ENCODE peak calls at places on chromosome 2, in eight cellular contexts. One of them, this sample, is unnamed.

GRCh38 chr2:173991857-173992588 is 26.9 kb upstream of the SP3 start:
- DNase-seq in GM23338: no peak
- DNase-seq in K562: no peak
- DNase-seq in H1: no peak
- DNase-seq in GM12878: no peak
- DNase-seq in endothelial cell of umbilical vein: no peak
- DNase-seq in HepG2: no peak
- DNase-seq in HCT116: no peak
- DNase-seq in this sample: no peak

GRCh38 chr2:137262600-137262999 is 497.3 kb downstream of the THSD7B start:
- DNase-seq in GM23338: peak
- DNase-seq in K562: no peak
- DNase-seq in H1: peak
- DNase-seq in GM12878: no peak
- DNase-seq in endothelial cell of umbilical vein: no peak
- DNase-seq in HepG2: no peak
- DNase-seq in HCT116: no peak
- DNase-seq in this sample: no peak

GRCh38 chr2:176680916-176681315 is 411.7 kb downstream of the MTX2 start:
- DNase-seq in GM23338: no peak
- DNase-seq in K562: no peak
- DNase-seq in H1: no peak
- DNase-seq in GM12878: no peak
- DNase-seq in endothelial cell of umbilical vein: no peak
- DNase-seq in HepG2: no peak
- DNase-seq in HCT116: no peak
- DNase-seq in this sample: no peak

GRCh38 chr2:99905025-99905424 is 237.4 kb downstream of the AFF3 start:
- DNase-seq in GM23338: no peak
- DNase-seq in K562: no peak
- DNase-seq in H1: no peak
- DNase-seq in GM12878: no peak
- DNase-seq in endothelial cell of umbilical vein: no peak
- DNase-seq in HepG2: no peak
- DNase-seq in HCT116: no peak
- DNase-seq in this sample: no peak

GRCh38 chr2:196535742-196536141 is 103.8 kb upstream of the CCDC150 start:
- DNase-seq in GM23338: no peak
- DNase-seq in K562: no peak
- DNase-seq in H1: no peak
- DNase-seq in GM12878: no peak
- DNase-seq in endothelial cell of umbilical vein: peak
- DNase-seq in HepG2: no peak
- DNase-seq in HCT116: no peak
- DNase-seq in this sample: no peak

GRCh38 chr2:158357122-158357521 is 99.4 kb downstream of the CCDC148 start:
- DNase-seq in GM23338: no peak
- DNase-seq in K562: no peak
- DNase-seq in H1: no peak
- DNase-seq in GM12878: no peak
- DNase-seq in endothelial cell of umbilical vein: no peak
- DNase-seq in HepG2: no peak
- DNase-seq in HCT116: no peak
- DNase-seq in this sample: no peak

GRCh38 chr2:241741016-241741415 is 6.6 kb downstream of the D2HGDH start:
- DNase-seq in GM23338: no peak
- DNase-seq in K562: no peak
- DNase-seq in H1: no peak
- DNase-seq in GM12878: no peak
- DNase-seq in endothelial cell of umbilical vein: no peak
- DNase-seq in HepG2: no peak
- DNase-seq in HCT116: no peak
- DNase-seq in this sample: no peak

GRCh38 chr2:239768907-239769573 is 256.1 kb downstream of the NDUFA10 start:
- DNase-seq in GM23338: no peak
- DNase-seq in K562: no peak
- DNase-seq in H1: no peak
- DNase-seq in GM12878: no peak
- DNase-seq in endothelial cell of umbilical vein: no peak
- DNase-seq in HepG2: no peak
- DNase-seq in HCT116: no peak
- DNase-seq in this sample: no peak

GRCh38 chr2:112065966-112066365 is 10.9 kb downstream of the TMEM87B start:
- DNase-seq in GM23338: no peak
- DNase-seq in K562: no peak
- DNase-seq in H1: no peak
- DNase-seq in GM12878: no peak
- DNase-seq in endothelial cell of umbilical vein: peak
- DNase-seq in HepG2: no peak
- DNase-seq in HCT116: no peak
- DNase-seq in this sample: no peak

GRCh38 chr2:127174977-127175376 is 45.1 kb downstream of the CYP27C1 start:
- DNase-seq in GM23338: no peak
- DNase-seq in K562: no peak
- DNase-seq in H1: no peak
- DNase-seq in GM12878: no peak
- DNase-seq in endothelial cell of umbilical vein: no peak
- DNase-seq in HepG2: no peak
- DNase-seq in HCT116: no peak
- DNase-seq in this sample: no peak

GRCh38 chr2:110813896-110814295 is 81.5 kb downstream of the ACOXL start:
- DNase-seq in GM23338: no peak
- DNase-seq in K562: no peak
- DNase-seq in H1: no peak
- DNase-seq in GM12878: no peak
- DNase-seq in endothelial cell of umbilical vein: no peak
- DNase-seq in HepG2: no peak
- DNase-seq in HCT116: no peak
- DNase-seq in this sample: no peak

GRCh38 chr2:46015671-46016070 is 281.5 kb upstream of the EPAS1 start:
- DNase-seq in GM23338: no peak
- DNase-seq in K562: no peak
- DNase-seq in H1: no peak
- DNase-seq in GM12878: no peak
- DNase-seq in endothelial cell of umbilical vein: peak
- DNase-seq in HepG2: no peak
- DNase-seq in HCT116: no peak
- DNase-seq in this sample: no peak

GRCh38 chr2:88697361-88698026 is 6.0 kb downstream of the RPIA start:
- DNase-seq in GM23338: no peak
- DNase-seq in K562: no peak
- DNase-seq in H1: no peak
- DNase-seq in GM12878: no peak
- DNase-seq in endothelial cell of umbilical vein: no peak
- DNase-seq in HepG2: peak
- DNase-seq in HCT116: no peak
- DNase-seq in this sample: no peak

GRCh38 chr2:88691339-88692183 is at the start of gene RPIA:
- DNase-seq in GM23338: peak
- DNase-seq in K562: peak
- DNase-seq in H1: peak
- DNase-seq in GM12878: peak
- DNase-seq in endothelial cell of umbilical vein: peak
- DNase-seq in HepG2: peak
- DNase-seq in HCT116: peak
- DNase-seq in this sample: peak

GRCh38 chr2:88690591-88691338 is 708 bp upstream of the RPIA start:
- DNase-seq in GM23338: peak
- DNase-seq in K562: peak
- DNase-seq in H1: no peak
- DNase-seq in GM12878: no peak
- DNase-seq in endothelial cell of umbilical vein: no peak
- DNase-seq in HepG2: peak
- DNase-seq in HCT116: peak
- DNase-seq in this sample: no peak

GRCh38 chr2:88692187-88692586 is 714 bp downstream of the RPIA start:
- DNase-seq in GM23338: peak
- DNase-seq in K562: peak
- DNase-seq in H1: no peak
- DNase-seq in GM12878: no peak
- DNase-seq in endothelial cell of umbilical vein: no peak
- DNase-seq in HepG2: peak
- DNase-seq in HCT116: no peak
- DNase-seq in this sample: no peak

DNA sequence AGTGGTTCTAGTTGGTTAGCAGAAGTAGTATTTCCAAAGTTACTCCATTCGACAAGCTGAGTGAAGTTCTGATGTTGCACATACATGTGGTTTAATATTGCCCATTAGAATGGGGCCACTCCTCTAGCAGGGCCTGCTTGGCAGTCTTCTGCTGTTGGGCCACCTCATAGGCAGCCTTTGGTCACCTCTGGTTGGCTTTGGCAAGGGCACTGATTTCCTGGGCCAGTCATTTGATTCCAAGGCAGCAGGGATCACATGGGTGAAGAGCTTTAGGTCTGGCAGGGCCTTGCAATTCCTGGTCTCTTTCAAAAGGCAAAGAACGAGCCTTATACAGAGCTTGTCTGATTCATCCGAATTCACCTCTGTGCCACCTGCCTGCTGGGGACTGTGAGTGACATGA is 2.5 kb downstream of the RPIA start:
- DNase-seq in GM23338: no peak
- DNase-seq in K562: no peak
- DNase-seq in H1: no peak
- DNase-seq in GM12878: no peak
- DNase-seq in endothelial cell of umbilical vein: no peak
- DNase-seq in HepG2: no peak
- DNase-seq in HCT116: no peak
- DNase-seq in this sample: no peak
- H3K27ac ChIP-seq in GM23338: no peak
- H3K27ac ChIP-seq in K562: no peak
- H3K27ac ChIP-seq in H1: no peak
- H3K27ac ChIP-seq in GM12878: no peak
- H3K27ac ChIP-seq in endothelial cell of umbilical vein: no peak
- H3K27ac ChIP-seq in HepG2: no peak
- H3K27ac ChIP-seq in HCT116: no peak
- H3K27ac ChIP-seq in this sample: no peak

GRCh38 chr2:218873359-218874194 is 7.1 kb upstream of the WNT10A start:
- DNase-seq in GM23338: peak
- DNase-seq in K562: no peak
- DNase-seq in H1: no peak
- DNase-seq in GM12878: no peak
- DNase-seq in endothelial cell of umbilical vein: no peak
- DNase-seq in HepG2: no peak
- DNase-seq in HCT116: no peak
- DNase-seq in this sample: no peak

GRCh38 chr2:218869064-218869463 is 9.5 kb downstream of the WNT6 start:
- DNase-seq in GM23338: no peak
- DNase-seq in K562: no peak
- DNase-seq in H1: no peak
- DNase-seq in GM12878: no peak
- DNase-seq in endothelial cell of umbilical vein: no peak
- DNase-seq in HepG2: no peak
- DNase-seq in HCT116: no peak
- DNase-seq in this sample: no peak

GRCh38 chr2:218871345-218872302 is 9.0 kb upstream of the WNT10A start:
- DNase-seq in GM23338: no peak
- DNase-seq in K562: no peak
- DNase-seq in H1: no peak
- DNase-seq in GM12878: no peak
- DNase-seq in endothelial cell of umbilical vein: no peak
- DNase-seq in HepG2: no peak
- DNase-seq in HCT116: no peak
- DNase-seq in this sample: no peak

GRCh38 chr2:218872645-218873358 is 7.8 kb upstream of the WNT10A start:
- DNase-seq in GM23338: peak
- DNase-seq in K562: no peak
- DNase-seq in H1: no peak
- DNase-seq in GM12878: no peak
- DNase-seq in endothelial cell of umbilical vein: no peak
- DNase-seq in HepG2: no peak
- DNase-seq in HCT116: no peak
- DNase-seq in this sample: no peak

DNA sequence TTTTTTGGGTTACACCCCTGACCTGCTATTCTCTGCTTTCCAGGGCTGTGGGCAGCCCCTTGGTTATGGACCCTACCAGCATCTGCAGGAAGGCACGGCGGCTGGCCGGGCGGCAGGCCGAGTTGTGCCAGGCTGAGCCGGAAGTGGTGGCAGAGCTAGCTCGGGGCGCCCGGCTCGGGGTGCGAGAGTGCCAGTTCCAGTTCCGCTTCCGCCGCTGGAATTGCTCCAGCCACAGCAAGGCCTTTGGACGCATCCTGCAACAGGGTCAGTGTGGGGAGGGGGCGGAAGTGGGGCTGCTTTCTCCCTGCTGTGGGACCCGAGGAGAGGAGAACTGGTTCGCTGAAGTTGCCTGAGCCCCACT is 9.7 kb upstream of the WNT10A start:
- DNase-seq in GM23338: no peak
- DNase-seq in K562: no peak
- DNase-seq in H1: no peak
- DNase-seq in GM12878: no peak
- DNase-seq in endothelial cell of umbilical vein: no peak
- DNase-seq in HepG2: no peak
- DNase-seq in HCT116: no peak
- DNase-seq in this sample: no peak
- TF ChIP-seq EZH2 in GM23338: peak
- TF ChIP-seq EZH2 in K562: no peak
- TF ChIP-seq EZH2 in H1: no peak
- TF ChIP-seq EZH2 in GM12878: no peak
- TF ChIP-seq EZH2 in endothelial cell of umbilical vein: no peak
- TF ChIP-seq EZH2 in HepG2: no peak
- TF ChIP-seq EZH2 in HCT116: no peak
- TF ChIP-seq EZH2 in this sample: no peak

DNA sequence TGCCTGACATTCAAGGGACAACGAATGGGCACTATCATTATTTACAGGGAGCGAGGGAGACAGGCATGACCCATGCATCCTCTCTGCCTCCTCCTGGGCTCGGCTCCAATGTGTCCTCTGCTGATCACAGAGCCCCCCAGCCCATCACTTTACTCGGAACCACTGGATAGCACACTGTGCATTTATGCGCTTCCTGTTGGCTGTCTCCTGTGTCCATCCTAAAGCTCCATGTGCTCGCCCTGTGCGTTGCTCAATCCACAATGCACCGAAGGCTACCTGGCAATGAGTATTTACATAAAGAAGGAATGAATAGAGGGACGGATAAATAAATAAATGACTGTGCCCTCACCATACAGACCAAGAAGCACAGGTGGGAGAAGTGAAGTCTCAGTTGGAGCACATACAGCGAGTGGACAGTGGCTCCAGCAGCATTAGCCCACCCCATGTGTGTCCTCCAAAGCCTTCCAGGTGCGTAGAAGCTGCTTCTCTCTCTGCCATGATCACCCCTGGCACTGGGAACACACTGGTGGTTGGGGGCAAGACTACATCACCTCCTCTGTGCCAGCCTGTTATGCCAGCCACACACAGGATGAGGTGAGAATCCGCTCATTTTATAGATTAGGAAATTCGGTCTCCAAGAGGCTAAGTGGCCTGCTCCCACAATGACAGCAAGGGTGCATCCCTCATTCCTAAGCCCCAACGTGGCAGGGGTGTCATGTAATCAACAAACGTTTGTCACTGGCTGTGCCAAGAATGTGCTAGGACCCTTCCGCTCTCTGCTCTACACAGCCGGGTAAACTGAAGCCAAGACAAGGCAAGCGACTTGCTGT is 2.3 kb upstream of the GDF7 start:
- DNase-seq in GM23338: no peak
- DNase-seq in K562: no peak
- DNase-seq in H1: no peak
- DNase-seq in GM12878: no peak
- DNase-seq in endothelial cell of umbilical vein: no peak
- DNase-seq in HepG2: peak
- DNase-seq in HCT116: no peak
- DNase-seq in this sample: no peak
- TF ChIP-seq POLR2AphosphoS5 in GM23338: no peak
- TF ChIP-seq POLR2AphosphoS5 in K562: no peak
- TF ChIP-seq POLR2AphosphoS5 in H1: no peak
- TF ChIP-seq POLR2AphosphoS5 in GM12878: no peak
- TF ChIP-seq POLR2AphosphoS5 in endothelial cell of umbilical vein: no peak
- TF ChIP-seq POLR2AphosphoS5 in HepG2: no peak
- TF ChIP-seq POLR2AphosphoS5 in HCT116: no peak
- TF ChIP-seq POLR2AphosphoS5 in this sample: no peak

GRCh38 chr2:145652051-145652450 is 1132.1 kb upstream of the ZEB2 start:
- DNase-seq in GM23338: no peak
- DNase-seq in K562: no peak
- DNase-seq in H1: no peak
- DNase-seq in GM12878: no peak
- DNase-seq in endothelial cell of umbilical vein: no peak
- DNase-seq in HepG2: no peak
- DNase-seq in HCT116: no peak
- DNase-seq in this sample: peak
- H3K27ac ChIP-seq in GM23338: no peak
- H3K27ac ChIP-seq in K562: no peak
- H3K27ac ChIP-seq in H1: no peak
- H3K27ac ChIP-seq in GM12878: no peak
- H3K27ac ChIP-seq in endothelial cell of umbilical vein: no peak
- H3K27ac ChIP-seq in HepG2: no peak
- H3K27ac ChIP-seq in HCT116: no peak
- H3K27ac ChIP-seq in this sample: peak